ENCODE peak calls at places on chromosomes 6 and 20, in seven cellular contexts. One of them, this sample, is unnamed.

GRCh38 chr6:5667737-5668136 is 339.0 kb downstream of the NRN1 start:
- DNase-seq in HT1080: no peak
- DNase-seq in breast epithelium: no peak
- DNase-seq in NCI-H1930: no peak
- DNase-seq in omental fat pad: no peak
- DNase-seq in CD4-positive, CD25-positive, alpha-beta regulatory T cell: peak
- DNase-seq in GM23248: no peak
- DNase-seq in this sample: no peak

GRCh38 chr6:158639056-158639455 is 5.5 kb downstream of the DYNLT1 start:
- DNase-seq in HT1080: no peak
- DNase-seq in NCI-H1930: no peak
- DNase-seq in CD4-positive, CD25-positive, alpha-beta regulatory T cell: no peak
- DNase-seq in GM23248: no peak
- DNase-seq in omental fat pad: no peak
- DNase-seq in breast epithelium: no peak
- DNase-seq in this sample: no peak

GRCh38 chr6:159105716-159106115 is 60.9 kb upstream of the TAGAP start:
- DNase-seq in HT1080: no peak
- DNase-seq in CD4-positive, CD25-positive, alpha-beta regulatory T cell: no peak
- DNase-seq in GM23248: no peak
- DNase-seq in omental fat pad: no peak
- DNase-seq in NCI-H1930: no peak
- DNase-seq in breast epithelium: no peak
- DNase-seq in this sample: no peak

GRCh38 chr6:142839686-142840040 is 105.3 kb downstream of the HIVEP2 start:
- DNase-seq in GM23248: no peak
- DNase-seq in omental fat pad: no peak
- DNase-seq in CD4-positive, CD25-positive, alpha-beta regulatory T cell: no peak
- DNase-seq in HT1080: no peak
- DNase-seq in NCI-H1930: no peak
- DNase-seq in breast epithelium: no peak
- DNase-seq in this sample: no peak

GRCh38 chr20:1809611-1810510 is 85.3 kb upstream of the SIRPA start:
- DNase-seq in omental fat pad: no peak
- DNase-seq in HT1080: peak
- DNase-seq in CD4-positive, CD25-positive, alpha-beta regulatory T cell: no peak
- DNase-seq in NCI-H1930: no peak
- DNase-seq in breast epithelium: no peak
- DNase-seq in GM23248: peak
- DNase-seq in this sample: no peak

GRCh38 chr6:96194675-96195074 is 178.9 kb downstream of the FUT9 start:
- DNase-seq in NCI-H1930: no peak
- DNase-seq in HT1080: no peak
- DNase-seq in breast epithelium: no peak
- DNase-seq in CD4-positive, CD25-positive, alpha-beta regulatory T cell: no peak
- DNase-seq in GM23248: no peak
- DNase-seq in omental fat pad: no peak
- DNase-seq in this sample: no peak

GRCh38 chr20:43915209-43916072 is 789 bp downstream of the TOX2 start:
- DNase-seq in NCI-H1930: no peak
- DNase-seq in breast epithelium: no peak
- DNase-seq in CD4-positive, CD25-positive, alpha-beta regulatory T cell: peak
- DNase-seq in GM23248: peak
- DNase-seq in HT1080: peak
- DNase-seq in omental fat pad: no peak
- DNase-seq in this sample: peak

GRCh38 chr6:92132957-92133356 is 1286.4 kb downstream of the EPHA7 start:
- DNase-seq in breast epithelium: no peak
- DNase-seq in omental fat pad: no peak
- DNase-seq in NCI-H1930: no peak
- DNase-seq in CD4-positive, CD25-positive, alpha-beta regulatory T cell: no peak
- DNase-seq in GM23248: no peak
- DNase-seq in HT1080: no peak
- DNase-seq in this sample: no peak

GRCh38 chr6:1393641-1394283 is 4.4 kb downstream of the FOXF2 start:
- DNase-seq in omental fat pad: no peak
- DNase-seq in CD4-positive, CD25-positive, alpha-beta regulatory T cell: no peak
- DNase-seq in NCI-H1930: no peak
- DNase-seq in GM23248: no peak
- DNase-seq in breast epithelium: no peak
- DNase-seq in HT1080: no peak
- DNase-seq in this sample: peak

GRCh38 chr20:57266251-57267157 is at the start of gene BMP7:
- DNase-seq in GM23248: peak
- DNase-seq in HT1080: no peak
- DNase-seq in breast epithelium: no peak
- DNase-seq in omental fat pad: no peak
- DNase-seq in NCI-H1930: peak
- DNase-seq in CD4-positive, CD25-positive, alpha-beta regulatory T cell: no peak
- DNase-seq in this sample: no peak

GRCh38 chr20:38165966-38166706 is 1.1 kb upstream of the TGM2 start:
- DNase-seq in GM23248: no peak
- DNase-seq in breast epithelium: no peak
- DNase-seq in omental fat pad: no peak
- DNase-seq in HT1080: no peak
- DNase-seq in NCI-H1930: no peak
- DNase-seq in CD4-positive, CD25-positive, alpha-beta regulatory T cell: no peak
- DNase-seq in this sample: no peak

GRCh38 chr6:137819740-137820139 is 47.3 kb upstream of the TNFAIP3 start:
- DNase-seq in HT1080: no peak
- DNase-seq in omental fat pad: no peak
- DNase-seq in breast epithelium: no peak
- DNase-seq in GM23248: no peak
- DNase-seq in NCI-H1930: no peak
- DNase-seq in CD4-positive, CD25-positive, alpha-beta regulatory T cell: peak
- DNase-seq in this sample: no peak

GRCh38 chr6:109686566-109686965 is 4.4 kb downstream of the AK9 start:
- DNase-seq in CD4-positive, CD25-positive, alpha-beta regulatory T cell: no peak
- DNase-seq in GM23248: peak
- DNase-seq in HT1080: no peak
- DNase-seq in NCI-H1930: no peak
- DNase-seq in omental fat pad: no peak
- DNase-seq in breast epithelium: no peak
- DNase-seq in this sample: no peak

GRCh38 chr6:150547511-150548222 is 52.0 kb upstream of the PLEKHG1 start:
- DNase-seq in HT1080: no peak
- DNase-seq in GM23248: no peak
- DNase-seq in CD4-positive, CD25-positive, alpha-beta regulatory T cell: no peak
- DNase-seq in breast epithelium: no peak
- DNase-seq in omental fat pad: no peak
- DNase-seq in NCI-H1930: no peak
- DNase-seq in this sample: no peak

GRCh38 chr6:46990031-46990644 is 52.0 kb downstream of the ADGRF1 start:
- DNase-seq in CD4-positive, CD25-positive, alpha-beta regulatory T cell: no peak
- DNase-seq in NCI-H1930: no peak
- DNase-seq in breast epithelium: no peak
- DNase-seq in HT1080: no peak
- DNase-seq in omental fat pad: no peak
- DNase-seq in GM23248: no peak
- DNase-seq in this sample: no peak

GRCh38 chr6:17035257-17035757 is 66.5 kb upstream of the STMND1 start:
- DNase-seq in omental fat pad: no peak
- DNase-seq in breast epithelium: no peak
- DNase-seq in CD4-positive, CD25-positive, alpha-beta regulatory T cell: no peak
- DNase-seq in GM23248: no peak
- DNase-seq in NCI-H1930: no peak
- DNase-seq in HT1080: no peak
- DNase-seq in this sample: no peak

GRCh38 chr6:103405321-103405720 is 1454.4 kb downstream of the HACE1 start:
- DNase-seq in omental fat pad: no peak
- DNase-seq in CD4-positive, CD25-positive, alpha-beta regulatory T cell: no peak
- DNase-seq in GM23248: no peak
- DNase-seq in NCI-H1930: no peak
- DNase-seq in breast epithelium: no peak
- DNase-seq in HT1080: no peak
- DNase-seq in this sample: no peak

GRCh38 chr6:110063864-110064263 is 85.8 kb downstream of the GPR6 start:
- DNase-seq in NCI-H1930: no peak
- DNase-seq in omental fat pad: no peak
- DNase-seq in GM23248: no peak
- DNase-seq in CD4-positive, CD25-positive, alpha-beta regulatory T cell: no peak
- DNase-seq in breast epithelium: no peak
- DNase-seq in HT1080: no peak
- DNase-seq in this sample: no peak

GRCh38 chr6:34517461-34517868 is 38.7 kb downstream of the SPDEF start:
- DNase-seq in HT1080: no peak
- DNase-seq in CD4-positive, CD25-positive, alpha-beta regulatory T cell: no peak
- DNase-seq in breast epithelium: no peak
- DNase-seq in NCI-H1930: no peak
- DNase-seq in GM23248: no peak
- DNase-seq in omental fat pad: no peak
- DNase-seq in this sample: no peak

GRCh38 chr6:105600342-105601293 is 197.7 kb upstream of the PREP start:
- DNase-seq in breast epithelium: no peak
- DNase-seq in HT1080: no peak
- DNase-seq in GM23248: peak
- DNase-seq in NCI-H1930: no peak
- DNase-seq in CD4-positive, CD25-positive, alpha-beta regulatory T cell: no peak
- DNase-seq in omental fat pad: no peak
- DNase-seq in this sample: no peak

GRCh38 chr20:1376453-1377270 is 16.2 kb downstream of the FKBP1A start:
- DNase-seq in omental fat pad: no peak
- DNase-seq in CD4-positive, CD25-positive, alpha-beta regulatory T cell: no peak
- DNase-seq in NCI-H1930: no peak
- DNase-seq in HT1080: no peak
- DNase-seq in breast epithelium: no peak
- DNase-seq in GM23248: peak
- DNase-seq in this sample: peak

GRCh38 chr6:87944541-87944954 is 103.1 kb upstream of the SPACA1 start:
- DNase-seq in omental fat pad: no peak
- DNase-seq in breast epithelium: peak
- DNase-seq in CD4-positive, CD25-positive, alpha-beta regulatory T cell: no peak
- DNase-seq in GM23248: peak
- DNase-seq in HT1080: peak
- DNase-seq in NCI-H1930: no peak
- DNase-seq in this sample: no peak

GRCh38 chr6:28542440-28543293 is 17.0 kb downstream of the GPX5 start:
- DNase-seq in breast epithelium: no peak
- DNase-seq in omental fat pad: no peak
- DNase-seq in CD4-positive, CD25-positive, alpha-beta regulatory T cell: peak
- DNase-seq in GM23248: peak
- DNase-seq in NCI-H1930: peak
- DNase-seq in HT1080: peak
- DNase-seq in this sample: peak

GRCh38 chr20:63253438-63254236 is 626 bp downstream of the NKAIN4 start:
- DNase-seq in omental fat pad: no peak
- DNase-seq in GM23248: peak
- DNase-seq in NCI-H1930: no peak
- DNase-seq in breast epithelium: no peak
- DNase-seq in HT1080: no peak
- DNase-seq in CD4-positive, CD25-positive, alpha-beta regulatory T cell: no peak
- DNase-seq in this sample: no peak

GRCh38 chr20:10671221-10671849 is 2.5 kb downstream of the JAG1 start:
- DNase-seq in HT1080: peak
- DNase-seq in CD4-positive, CD25-positive, alpha-beta regulatory T cell: peak
- DNase-seq in NCI-H1930: no peak
- DNase-seq in breast epithelium: peak
- DNase-seq in GM23248: peak
- DNase-seq in omental fat pad: no peak
- DNase-seq in this sample: no peak